ENCODE peak calls at places on chromosomes 11 and 22, in four cellular contexts. L is fibroblast of villous mesenchyme, F is A549, H is K562. C is an unnamed sample.

GRCh38 chr11:64913171-64913727 is 3.8 kb downstream of the ATG2A start:
- DNase-seq in L (no peak), F (no peak), H (no peak), C (no peak)

GRCh38 chr11:118161786-118162185 is 9.2 kb upstream of the SCN4B start:
- DNase-seq in L (no peak), F (no peak), H (no peak), C (no peak)

GRCh38 chr11:130427581-130428211 is 713 bp downstream of the ADAMTS8 start:
- DNase-seq in L (no peak), F (no peak), H (no peak), C (peak)

GRCh38 chr22:27578937-27579617 is 222.5 kb downstream of the MN1 start:
- DNase-seq in L (peak), F (no peak), H (no peak), C (no peak)

GRCh38 chr11:112498701-112499100 is 238.0 kb upstream of the PLET1 start:
- DNase-seq in L (no peak), F (no peak), H (no peak), C (no peak)

GRCh38 chr22:46229701-46230100 is 20.4 kb downstream of the CDPF1 start:
- DNase-seq in L (peak), F (no peak), H (no peak), C (no peak)

GRCh38 chr11:1780700-1781592 is 17.2 kb upstream of the CTSD start:
- DNase-seq in L (no peak), F (no peak), H (no peak), C (no peak)

GRCh38 chr22:19266547-19267086 is 24.9 kb downstream of the CLTCL1 start:
- DNase-seq in L (no peak), F (no peak), H (peak), C (no peak)

GRCh38 chr11:113167599-113167998 is 146.8 kb upstream of the TTC12 start:
- DNase-seq in L (no peak), F (no peak), H (no peak), C (no peak)

GRCh38 chr11:46240861-46241260 is 36.6 kb upstream of the CREB3L1 start:
- DNase-seq in L (no peak), F (no peak), H (no peak), C (peak)

GRCh38 chr22:20509344-20510047 is 2.1 kb downstream of the MED15 start:
- DNase-seq in L (peak), F (peak), H (peak), C (peak)

GRCh38 chr11:129611661-129612566 is 203.7 kb upstream of the TMEM45B start:
- DNase-seq in L (no peak), F (no peak), H (peak), C (no peak)

GRCh38 chr11:17513853-17514252 is 30.4 kb downstream of the USH1C start:
- DNase-seq in L (no peak), F (no peak), H (no peak), C (no peak)

GRCh38 chr22:47697861-47698260 is 935.4 kb downstream of the TBC1D22A start:
- DNase-seq in L (no peak), F (no peak), H (no peak), C (peak)

GRCh38 chr22:39556970-39557811 is 13.4 kb upstream of the CACNA1I start:
- DNase-seq in L (no peak), F (peak), H (peak), C (no peak)

GRCh38 chr11:33135216-33135615 is 26.1 kb downstream of the CSTF3 start:
- DNase-seq in L (peak), F (no peak), H (no peak), C (peak)

GRCh38 chr22:31943976-31944699 is at the start of gene YWHAH:
- DNase-seq in L (peak), F (peak), H (peak), C (peak)

GRCh38 chr22:21754523-21755128 is 19.0 kb upstream of the YPEL1 start:
- DNase-seq in L (peak), F (no peak), H (peak), C (peak)

GRCh38 chr11:56910046-56910753 is 78.5 kb upstream of the OR5AK2 start:
- DNase-seq in L (no peak), F (peak), H (no peak), C (no peak)

GRCh38 chr11:134628426-134628825 is 216.4 kb upstream of the B3GAT1 start:
- DNase-seq in L (no peak), F (no peak), H (no peak), C (no peak)

GRCh38 chr11:44950625-44951472 is at the start of gene TP53I11:
- DNase-seq in L (peak), F (peak), H (peak), C (no peak)

GRCh38 chr11:10627816-10628215 is 59.4 kb upstream of the LYVE1 start:
- DNase-seq in L (no peak), F (no peak), H (no peak), C (no peak)

GRCh38 chr11:76599041-76600013 is 71.2 kb downstream of the LRRC32 start:
- DNase-seq in L (peak), F (no peak), H (no peak), C (peak)

GRCh38 chr11:4167758-4168157 is 73.2 kb downstream of the RRM1 start:
- DNase-seq in L (no peak), F (no peak), H (no peak), C (no peak)

GRCh38 chr11:61327669-61328071 is 5.2 kb downstream of the DDB1 start:
- DNase-seq in L (peak), F (no peak), H (no peak), C (no peak)

GRCh38 chr11:94129505-94130335 is 1.1 kb downstream of the PANX1 start:
- DNase-seq in L (peak), F (no peak), H (no peak), C (no peak)

C was measured in mesendoderm.